ENCODE peak calls at places on chromosomes 13 and 19, in six cellular contexts. I is hypothalamus; M is tibial nerve; N is colonic mucosa; Z is stimulated activated CD8-positive, alpha-beta memory T cell treated with anti-CD3 and anti-CD28 coated beads, Interleukin-15, amount 100 ng/mL, for 4 hours; A is stimulated activated CD4-positive, alpha-beta T cell treated with anti-CD3 and anti-CD28 coated beads, Interleukin-4, amount 100 ng/mL, for 4 hours. G is an unnamed sample.

GRCh38 chr19:52785506-52785905 is 1.1 kb downstream of the ZNF600 start:
- DNase-seq in I (no peak), M (no peak), N (no peak), Z (no peak), A (no peak), G (no peak)

GRCh38 chr13:111926501-111927180 is 140.3 kb upstream of the SOX1 start:
- DNase-seq in I (no peak), M (no peak), N (no peak), Z (no peak), A (no peak), G (no peak)

GRCh38 chr13:95292622-95293021 is 8.6 kb downstream of the ABCC4 start:
- DNase-seq in I (no peak), M (no peak), N (no peak), Z (no peak), A (no peak), G (no peak)

GRCh38 chr13:102825921-102826706 is 19.7 kb upstream of the ERCC5 start:
- DNase-seq in I (no peak), M (no peak), N (no peak), Z (no peak), A (no peak), G (peak)

GRCh38 chr13:50125556-50126377 is 110.5 kb downstream of the KCNRG start:
- DNase-seq in I (peak), M (peak), N (peak), Z (peak), A (peak), G (peak)

GRCh38 chr19:6725513-6726231 is 5.2 kb upstream of the C3 start:
- DNase-seq in I (no peak), M (no peak), N (no peak), Z (no peak), A (no peak), G (no peak)

GRCh38 chr13:94128430-94128829 is 351.1 kb downstream of the DCT start:
- DNase-seq in I (peak), M (peak), N (peak), Z (no peak), A (no peak), G (peak)

GRCh38 chr13:20489185-20489820 is 36.4 kb downstream of the CRYL1 start:
- DNase-seq in I (no peak), M (peak), N (no peak), Z (peak), A (peak), G (no peak)

GRCh38 chr13:27283906-27284523 is 13.4 kb downstream of the RASL11A start:
- DNase-seq in I (peak), M (no peak), N (peak), Z (no peak), A (no peak), G (peak)

GRCh38 chr19:21092107-21092506 is 10.1 kb downstream of the ZNF714 start:
- DNase-seq in I (no peak), M (no peak), N (no peak), Z (no peak), A (no peak), G (peak)

GRCh38 chr13:84131249-84131648 is 249.0 kb upstream of the SLITRK1 start:
- DNase-seq in I (no peak), M (no peak), N (no peak), Z (no peak), A (no peak), G (no peak)

G was measured in AG10803.